ENCODE peak calls at places on chromosomes 16 and 17, in five cellular contexts. C is GM23248; T is sciatic nerve; K is SHP77 treated with DMSO at 0.1 percent for 48 hours; P is stimulated activated CD4-positive, alpha-beta T cell treated with anti-CD3 and anti-CD28 coated beads, Interleukin-15, amount 100 ng/mL, for 24 hours. Z is an unnamed sample.

GRCh38 chr16:57009641-57010170 is 20.3 kb downstream of the NLRC5 start:
- DNase-seq in C (no peak), T (peak), K (no peak), P (no peak), Z (no peak)

GRCh38 chr16:426115-426905 is 861 bp downstream of the RAB11FIP3 start:
- DNase-seq in C (peak), T (no peak), K (no peak), P (peak), Z (peak)

GRCh38 chr17:20008242-20009051 is 712 bp upstream of the SPECC1 start:
- DNase-seq in C (peak), T (no peak), K (no peak), P (peak), Z (peak)

GRCh38 chr17:1495265-1495664 is 2.8 kb upstream of the MYO1C start:
- DNase-seq in C (peak), T (peak), K (no peak), P (no peak), Z (no peak)

GRCh38 chr17:1487939-1488825 is 4.3 kb downstream of the MYO1C start:
- DNase-seq in C (peak), T (peak), K (peak), P (peak), Z (peak)

GRCh38 chr17:18109935-18110334 is 1.4 kb downstream of the MYO15A start:
- DNase-seq in C (no peak), T (no peak), K (no peak), P (no peak), Z (no peak)

GRCh38 chr17:12985431-12986285 is 32.2 kb downstream of the ELAC2 start:
- DNase-seq in C (peak), T (no peak), K (no peak), P (no peak), Z (no peak)

GRCh38 chr16:48098472-48098871 is 57.3 kb downstream of the ABCC12 start:
- DNase-seq in C (no peak), T (no peak), K (no peak), P (no peak), Z (no peak)

GRCh38 chr16:4241601-4242270 is at the start of gene SRL:
- DNase-seq in C (no peak), T (no peak), K (peak), P (no peak), Z (no peak)

GRCh38 chr17:44827863-44828262 is 2.2 kb downstream of the GJC1 start:
- DNase-seq in C (no peak), T (no peak), K (no peak), P (no peak), Z (no peak)

GRCh38 chr16:14489460-14489859 is 140.6 kb downstream of the PARN start:
- DNase-seq in C (peak), T (no peak), K (no peak), P (no peak), Z (no peak)

GRCh38 chr16:22240023-22240697 is 34.1 kb downstream of the EEF2K start:
- DNase-seq in C (peak), T (no peak), K (no peak), P (no peak), Z (no peak)

GRCh38 chr17:17567631-17568030 is 23.9 kb downstream of the PEMT start:
- DNase-seq in C (no peak), T (peak), K (no peak), P (no peak), Z (no peak)

GRCh38 chr16:11202260-11203091 is 53.5 kb downstream of the SOCS1 start:
- DNase-seq in C (peak), T (no peak), K (no peak), P (no peak), Z (no peak)

GRCh38 chr17:7393613-7394451 is 493 bp downstream of the PLSCR3 start:
- DNase-seq in C (peak), T (no peak), K (no peak), P (peak), Z (peak)

Z was measured in activated CD4-positive, alpha-beta memory T cell treated with anti-CD3 and anti-CD28 coated beads for 36 hours.